ENCODE peak calls at places on chromosomes 5 and 9, in seven cellular contexts. One of them, this sample, is unnamed.

GRCh38 chr9:81456431-81456970 is 232.8 kb downstream of the TLE1 start:
- DNase-seq in neuronal stem cell: no peak
- DNase-seq in H9: no peak
- DNase-seq in mesendoderm: no peak
- DNase-seq in trophoblast cell: peak
- DNase-seq in IMR-90: peak
- DNase-seq in H1: no peak
- DNase-seq in this sample: peak

GRCh38 chr5:157049605-157050004 is 9.3 kb downstream of the HAVCR1 start:
- DNase-seq in H9: no peak
- DNase-seq in H1: no peak
- DNase-seq in trophoblast cell: peak
- DNase-seq in neuronal stem cell: no peak
- DNase-seq in IMR-90: no peak
- DNase-seq in mesendoderm: peak
- DNase-seq in this sample: peak

GRCh38 chr5:41256400-41256799 is 43.1 kb upstream of the C6 start:
- DNase-seq in H1: no peak
- DNase-seq in trophoblast cell: no peak
- DNase-seq in H9: no peak
- DNase-seq in IMR-90: no peak
- DNase-seq in mesendoderm: no peak
- DNase-seq in neuronal stem cell: no peak
- DNase-seq in this sample: no peak

GRCh38 chr9:92154016-92154415 is 38.8 kb upstream of the SPTLC1 start:
- DNase-seq in H1: peak
- DNase-seq in neuronal stem cell: no peak
- DNase-seq in trophoblast cell: no peak
- DNase-seq in mesendoderm: no peak
- DNase-seq in H9: no peak
- DNase-seq in IMR-90: no peak
- DNase-seq in this sample: no peak

GRCh38 chr5:133731951-133732350 is 119.6 kb upstream of the FSTL4 start:
- DNase-seq in trophoblast cell: no peak
- DNase-seq in H1: no peak
- DNase-seq in IMR-90: no peak
- DNase-seq in neuronal stem cell: no peak
- DNase-seq in mesendoderm: no peak
- DNase-seq in H9: no peak
- DNase-seq in this sample: no peak

GRCh38 chr5:43422143-43422542 is 10.0 kb upstream of the CCL28 start:
- DNase-seq in mesendoderm: peak
- DNase-seq in IMR-90: peak
- DNase-seq in H1: no peak
- DNase-seq in neuronal stem cell: no peak
- DNase-seq in trophoblast cell: no peak
- DNase-seq in H9: no peak
- DNase-seq in this sample: peak

GRCh38 chr9:123548749-123549545 is 192.9 kb downstream of the CRB2 start:
- DNase-seq in neuronal stem cell: no peak
- DNase-seq in trophoblast cell: peak
- DNase-seq in H1: no peak
- DNase-seq in mesendoderm: no peak
- DNase-seq in H9: no peak
- DNase-seq in IMR-90: no peak
- DNase-seq in this sample: peak

GRCh38 chr5:138574744-138575193 is 432 bp downstream of the HSPA9 start:
- DNase-seq in mesendoderm: no peak
- DNase-seq in trophoblast cell: peak
- DNase-seq in H9: no peak
- DNase-seq in H1: no peak
- DNase-seq in neuronal stem cell: no peak
- DNase-seq in IMR-90: peak
- DNase-seq in this sample: no peak

GRCh38 chr5:81424728-81425127 is 30.8 kb upstream of the ACOT12 start:
- DNase-seq in neuronal stem cell: no peak
- DNase-seq in trophoblast cell: no peak
- DNase-seq in IMR-90: peak
- DNase-seq in H1: no peak
- DNase-seq in mesendoderm: no peak
- DNase-seq in H9: no peak
- DNase-seq in this sample: no peak

GRCh38 chr9:127970401-127971313 is 10.1 kb downstream of the EEIG1 start:
- DNase-seq in trophoblast cell: peak
- DNase-seq in H1: no peak
- DNase-seq in H9: no peak
- DNase-seq in IMR-90: no peak
- DNase-seq in neuronal stem cell: no peak
- DNase-seq in mesendoderm: no peak
- DNase-seq in this sample: no peak

GRCh38 chr9:72986522-72987116 is 33.8 kb upstream of the ALDH1A1 start:
- DNase-seq in trophoblast cell: peak
- DNase-seq in H9: no peak
- DNase-seq in mesendoderm: no peak
- DNase-seq in IMR-90: no peak
- DNase-seq in neuronal stem cell: no peak
- DNase-seq in H1: no peak
- DNase-seq in this sample: no peak
- H4K8ac ChIP-seq in trophoblast cell: no peak
- H4K8ac ChIP-seq in H9: no peak
- H4K8ac ChIP-seq in mesendoderm: no peak
- H4K8ac ChIP-seq in IMR-90: no peak
- H4K8ac ChIP-seq in neuronal stem cell: no peak
- H4K8ac ChIP-seq in H1: no peak
- H4K8ac ChIP-seq in this sample: no peak

DNA sequence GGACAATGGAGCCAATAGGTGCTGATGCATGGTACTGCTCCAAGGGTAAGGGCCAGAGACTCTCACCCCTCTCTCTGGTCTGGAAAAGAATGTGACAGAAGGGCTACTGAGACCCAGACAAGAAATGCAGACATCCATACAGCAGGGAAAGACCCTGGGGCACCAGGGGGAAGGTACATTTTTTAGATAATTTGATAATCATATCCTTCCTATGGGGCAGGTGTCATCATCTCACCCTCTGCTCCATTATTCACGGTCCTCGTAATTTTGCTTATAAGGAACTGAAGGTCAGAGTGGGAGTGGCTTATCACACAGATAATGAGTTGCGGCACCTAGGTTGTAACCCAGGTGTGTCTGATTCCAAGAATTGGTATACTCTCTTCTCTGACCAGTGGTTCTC is 90.0 kb downstream of the TRIM32 start:
- DNase-seq in IMR-90: no peak
- DNase-seq in mesendoderm: no peak
- DNase-seq in H9: no peak
- DNase-seq in H1: no peak
- DNase-seq in neuronal stem cell: no peak
- DNase-seq in trophoblast cell: peak
- DNase-seq in this sample: no peak
- H4K8ac ChIP-seq in IMR-90: no peak
- H4K8ac ChIP-seq in mesendoderm: no peak
- H4K8ac ChIP-seq in H9: no peak
- H4K8ac ChIP-seq in H1: no peak
- H4K8ac ChIP-seq in neuronal stem cell: no peak
- H4K8ac ChIP-seq in trophoblast cell: no peak
- H4K8ac ChIP-seq in this sample: no peak

GRCh38 chr9:87401681-87402080 is 96.0 kb upstream of the DAPK1 start:
- DNase-seq in H9: no peak
- DNase-seq in mesendoderm: peak
- DNase-seq in H1: no peak
- DNase-seq in neuronal stem cell: no peak
- DNase-seq in trophoblast cell: no peak
- DNase-seq in IMR-90: no peak
- DNase-seq in this sample: no peak

GRCh38 chr9:87402537-87402936 is 95.1 kb upstream of the DAPK1 start:
- DNase-seq in H1: no peak
- DNase-seq in trophoblast cell: no peak
- DNase-seq in neuronal stem cell: no peak
- DNase-seq in H9: no peak
- DNase-seq in IMR-90: no peak
- DNase-seq in mesendoderm: no peak
- DNase-seq in this sample: no peak

GRCh38 chr9:87405677-87406544 is 91.8 kb upstream of the DAPK1 start:
- DNase-seq in mesendoderm: peak
- DNase-seq in trophoblast cell: peak
- DNase-seq in neuronal stem cell: no peak
- DNase-seq in H1: no peak
- DNase-seq in IMR-90: no peak
- DNase-seq in H9: no peak
- DNase-seq in this sample: no peak

DNA sequence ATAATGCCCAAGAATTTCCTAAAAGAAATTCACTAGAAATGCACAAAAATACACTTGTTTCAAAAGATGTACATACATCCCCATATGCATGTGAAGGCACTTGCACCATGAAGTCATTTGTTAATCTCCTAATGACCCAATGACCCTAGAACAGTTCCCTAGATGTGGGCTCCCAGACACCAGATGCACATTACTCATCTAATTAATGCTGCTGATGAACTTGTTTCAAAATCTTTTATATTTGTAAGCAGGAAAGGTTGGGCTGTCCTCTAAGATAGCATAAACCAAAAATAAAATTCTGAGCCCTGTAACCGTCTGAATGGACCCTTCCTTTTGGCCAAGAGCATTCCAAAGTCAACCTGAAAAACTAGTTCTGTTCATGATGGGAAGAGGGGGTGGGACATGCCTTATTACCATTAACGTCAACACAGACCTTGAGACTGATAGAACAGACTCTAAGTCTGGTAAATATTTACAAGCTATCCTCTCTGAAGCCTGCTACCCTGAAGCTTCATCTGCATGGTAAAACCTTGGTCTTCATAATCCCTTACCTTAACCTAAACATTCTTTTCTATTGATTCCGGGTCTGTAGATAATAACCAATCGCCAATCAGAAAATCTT is 91.0 kb upstream of the DAPK1 start:
- DNase-seq in IMR-90: no peak
- DNase-seq in neuronal stem cell: no peak
- DNase-seq in mesendoderm: peak
- DNase-seq in H1: no peak
- DNase-seq in trophoblast cell: peak
- DNase-seq in H9: no peak
- DNase-seq in this sample: no peak
- H4K8ac ChIP-seq in IMR-90: no peak
- H4K8ac ChIP-seq in neuronal stem cell: no peak
- H4K8ac ChIP-seq in mesendoderm: no peak
- H4K8ac ChIP-seq in H1: no peak
- H4K8ac ChIP-seq in trophoblast cell: no peak
- H4K8ac ChIP-seq in H9: no peak
- H4K8ac ChIP-seq in this sample: no peak

GRCh38 chr5:87282254-87282653 is 14.6 kb downstream of the RASA1 start:
- DNase-seq in trophoblast cell: no peak
- DNase-seq in IMR-90: no peak
- DNase-seq in H1: no peak
- DNase-seq in mesendoderm: no peak
- DNase-seq in neuronal stem cell: no peak
- DNase-seq in H9: no peak
- DNase-seq in this sample: no peak
- H4K8ac ChIP-seq in trophoblast cell: no peak
- H4K8ac ChIP-seq in IMR-90: no peak
- H4K8ac ChIP-seq in H1: no peak
- H4K8ac ChIP-seq in mesendoderm: no peak
- H4K8ac ChIP-seq in neuronal stem cell: no peak
- H4K8ac ChIP-seq in H9: no peak
- H4K8ac ChIP-seq in this sample: no peak

DNA sequence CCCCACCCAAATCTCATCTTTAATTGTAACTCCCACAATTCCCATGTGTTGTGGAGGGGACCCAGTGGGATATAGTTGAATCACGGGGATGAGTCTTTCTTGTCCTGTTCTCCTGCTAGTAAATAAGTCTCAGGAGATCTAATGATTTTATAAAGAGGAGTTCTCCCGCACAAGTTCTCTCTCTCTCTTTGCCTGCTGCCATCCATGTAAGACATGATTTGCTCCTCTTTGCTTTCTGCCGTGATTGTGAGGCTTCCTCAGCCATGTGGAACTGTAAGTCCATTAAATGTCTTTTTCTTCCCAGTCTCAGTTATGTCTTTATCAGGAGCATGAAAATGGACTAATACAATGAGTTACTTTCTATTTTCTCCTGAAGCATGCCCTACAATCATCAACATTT is 1158.5 kb downstream of the CDH18 start:
- DNase-seq in H9: no peak
- DNase-seq in H1: no peak
- DNase-seq in neuronal stem cell: no peak
- DNase-seq in trophoblast cell: no peak
- DNase-seq in mesendoderm: no peak
- DNase-seq in IMR-90: no peak
- DNase-seq in this sample: no peak
- H4K8ac ChIP-seq in H9: no peak
- H4K8ac ChIP-seq in H1: no peak
- H4K8ac ChIP-seq in neuronal stem cell: no peak
- H4K8ac ChIP-seq in trophoblast cell: no peak
- H4K8ac ChIP-seq in mesendoderm: no peak
- H4K8ac ChIP-seq in IMR-90: no peak
- H4K8ac ChIP-seq in this sample: no peak

GRCh38 chr5:63603996-63604395 is 358.2 kb downstream of the HTR1A start:
- DNase-seq in mesendoderm: peak
- DNase-seq in IMR-90: no peak
- DNase-seq in trophoblast cell: no peak
- DNase-seq in H9: peak
- DNase-seq in H1: no peak
- DNase-seq in neuronal stem cell: no peak
- DNase-seq in this sample: no peak
- H4K8ac ChIP-seq in mesendoderm: no peak
- H4K8ac ChIP-seq in IMR-90: no peak
- H4K8ac ChIP-seq in trophoblast cell: no peak
- H4K8ac ChIP-seq in H9: no peak
- H4K8ac ChIP-seq in H1: no peak
- H4K8ac ChIP-seq in neuronal stem cell: peak
- H4K8ac ChIP-seq in this sample: no peak

DNA sequence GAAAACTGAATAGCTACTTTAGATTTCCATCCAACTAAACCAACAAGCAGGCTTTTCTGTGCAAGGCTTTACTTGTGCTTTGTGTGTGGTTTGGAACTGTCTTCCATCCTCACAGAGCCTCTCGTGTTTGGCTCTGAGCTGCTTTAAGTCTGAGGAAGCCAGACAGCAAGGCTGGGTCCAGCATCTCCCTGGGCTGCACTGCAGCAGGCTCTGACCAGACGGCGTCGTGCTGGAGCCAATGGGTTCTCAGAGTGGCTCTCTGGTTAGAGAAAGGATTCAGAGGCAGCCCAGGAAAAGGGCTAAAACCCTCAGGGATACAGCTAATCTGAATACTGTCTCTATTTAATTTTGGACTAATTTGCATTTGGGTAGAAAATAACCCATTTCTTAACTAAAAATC is 207.9 kb upstream of the EFNA5 start:
- DNase-seq in trophoblast cell: no peak
- DNase-seq in mesendoderm: no peak
- DNase-seq in neuronal stem cell: no peak
- DNase-seq in H9: no peak
- DNase-seq in H1: no peak
- DNase-seq in IMR-90: no peak
- DNase-seq in this sample: no peak
- H4K8ac ChIP-seq in trophoblast cell: no peak
- H4K8ac ChIP-seq in mesendoderm: no peak
- H4K8ac ChIP-seq in neuronal stem cell: no peak
- H4K8ac ChIP-seq in H9: no peak
- H4K8ac ChIP-seq in H1: no peak
- H4K8ac ChIP-seq in IMR-90: no peak
- H4K8ac ChIP-seq in this sample: peak

DNA sequence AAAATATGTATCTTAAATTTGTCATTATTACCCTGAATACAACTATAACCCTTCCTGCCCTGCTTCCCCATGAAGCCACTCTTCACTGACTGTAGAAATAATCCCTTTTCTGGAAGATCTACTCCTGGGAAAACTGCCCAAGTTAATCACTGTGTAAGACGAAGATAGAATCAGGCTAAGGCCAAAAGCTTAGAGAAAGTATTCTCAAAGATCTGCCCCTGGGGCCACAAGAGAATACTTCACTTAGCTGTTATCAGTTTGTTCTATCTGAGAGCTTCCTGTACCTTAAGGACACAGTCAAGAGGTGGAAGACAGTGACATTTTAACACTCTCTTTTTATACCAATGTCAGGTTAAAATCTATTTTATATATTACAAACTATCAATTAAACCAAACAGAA is 33.8 kb downstream of the RNF145 start:
- DNase-seq in neuronal stem cell: no peak
- DNase-seq in trophoblast cell: peak
- DNase-seq in H9: no peak
- DNase-seq in H1: no peak
- DNase-seq in IMR-90: peak
- DNase-seq in mesendoderm: peak
- DNase-seq in this sample: peak
- H4K8ac ChIP-seq in neuronal stem cell: no peak
- H4K8ac ChIP-seq in trophoblast cell: no peak
- H4K8ac ChIP-seq in H9: no peak
- H4K8ac ChIP-seq in H1: no peak
- H4K8ac ChIP-seq in IMR-90: peak
- H4K8ac ChIP-seq in mesendoderm: no peak
- H4K8ac ChIP-seq in this sample: no peak

This sample was measured in mesenchymal stem cell.